ENCODE peak calls at places on chromosomes 4 and X, in nine cellular contexts. N is OCI-LY7, O is right lobe of liver, R is fibroblast of lung, Y is upper lobe of right lung, F is ovary, A is A549, V is ascending aorta, S is lower lobe of right lung. M is an unnamed sample.

GRCh38 chr4:20062054-20062453 is 189.7 kb upstream of the SLIT2 start:
- DNase-seq in Y (no peak), R (no peak), O (no peak), N (no peak), A (no peak), F (no peak), S (no peak), V (no peak), M (no peak)

GRCh38 chr4:8854866-8855265 is 16.8 kb downstream of the HMX1 start:
- DNase-seq in Y (no peak), O (no peak), V (no peak), F (no peak), S (no peak), A (no peak), R (peak; percentile 14), N (no peak), M (no peak)

GRCh38 chrX:21905209-21905735 is 35.2 kb upstream of the SMS start:
- DNase-seq in R (no peak), N (no peak), Y (no peak), F (no peak), A (no peak), O (no peak), V (no peak), S (no peak), M (no peak)

GRCh38 chr4:5361968-5362367 is 310.7 kb downstream of the STK32B start:
- DNase-seq in V (no peak), F (no peak), Y (no peak), S (no peak), R (no peak), A (no peak), O (no peak), N (peak; percentile 28), M (no peak)

GRCh38 chr4:30948653-30949052 is 228.5 kb downstream of the PCDH7 start:
- DNase-seq in O (no peak), Y (no peak), N (no peak), F (no peak), V (no peak), S (no peak), A (no peak), R (peak; percentile 75), M (no peak)

GRCh38 chr4:173328236-173328901 is 5.8 kb downstream of the HMGB2 start:
- DNase-seq in N (no peak), F (no peak), O (no peak), R (no peak), Y (no peak), A (no peak), V (no peak), S (no peak), M (no peak)

GRCh38 chr4:40843696-40844095 is 93.9 kb downstream of the NSUN7 start:
- DNase-seq in O (no peak), V (no peak), N (peak; percentile 14), A (no peak), R (no peak), F (no peak), S (no peak), Y (no peak), M (no peak)

GRCh38 chr4:158850800-158851644 is 82.2 kb downstream of the FNIP2 start:
- DNase-seq in O (no peak), S (no peak), Y (no peak), A (no peak), R (no peak), N (peak; percentile 25), V (no peak), F (no peak), M (no peak)

GRCh38 chr4:26878729-26879415 is 18.2 kb downstream of the STIM2 start:
- DNase-seq in Y (no peak), F (no peak), N (no peak), O (no peak), A (no peak), V (no peak), R (peak; percentile 55), S (no peak), M (no peak)

GRCh38 chr4:152327606-152328453 is 208.1 kb downstream of the FBXW7 start:
- DNase-seq in A (no peak), N (no peak), R (no peak), Y (no peak), F (no peak), V (no peak), O (no peak), S (no peak), M (no peak)

DNA sequence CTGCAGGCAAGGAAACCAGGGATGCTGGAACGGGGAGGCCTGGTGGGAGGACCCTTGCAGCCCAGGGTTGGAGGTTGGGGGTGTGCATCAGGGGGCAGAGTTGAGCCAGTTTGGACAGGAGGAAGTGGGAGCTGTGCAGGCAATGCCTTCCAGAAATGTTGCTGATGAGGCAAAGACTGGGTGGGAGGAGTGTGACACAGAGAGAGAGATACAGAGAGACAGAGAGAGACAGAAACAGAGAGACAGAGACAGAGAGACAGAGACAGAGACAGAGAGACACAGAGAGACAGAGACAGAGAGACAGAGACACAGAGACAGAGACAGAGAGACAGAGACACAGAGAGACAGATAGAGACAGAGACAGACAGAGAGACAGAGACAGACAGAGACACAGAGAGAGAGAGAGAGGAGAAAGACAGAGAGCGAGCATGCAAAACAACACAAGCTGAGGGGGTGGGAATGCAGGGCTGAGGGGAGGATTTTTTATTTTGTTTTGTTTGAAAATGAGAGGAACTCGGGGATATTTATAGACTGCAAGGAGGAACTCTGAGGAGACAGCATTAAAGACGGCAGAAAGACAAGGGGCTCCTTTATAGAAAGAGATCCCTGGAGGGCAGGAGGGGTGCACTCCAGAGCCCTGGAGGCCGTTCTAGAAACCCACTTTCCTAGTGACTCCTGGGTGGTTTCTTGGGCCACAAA is 1.9 kb upstream of the HAUS3 start:
- DNase-seq in A (peak; percentile 15), V (no peak), F (peak; percentile 72), Y (peak; percentile 69), O (peak; percentile 39), R (peak; percentile 29), S (peak; percentile 58), N (peak; percentile 61), M (peak; percentile 73)
- TF ChIP-seq CTCF in A (no peak), V (peak; percentile 47), F (no peak), Y (peak; percentile 34), O (peak; percentile 16), R (peak; percentile 31), S (peak; percentile 38), N (peak; percentile 78), M (peak; percentile 9)

DNA sequence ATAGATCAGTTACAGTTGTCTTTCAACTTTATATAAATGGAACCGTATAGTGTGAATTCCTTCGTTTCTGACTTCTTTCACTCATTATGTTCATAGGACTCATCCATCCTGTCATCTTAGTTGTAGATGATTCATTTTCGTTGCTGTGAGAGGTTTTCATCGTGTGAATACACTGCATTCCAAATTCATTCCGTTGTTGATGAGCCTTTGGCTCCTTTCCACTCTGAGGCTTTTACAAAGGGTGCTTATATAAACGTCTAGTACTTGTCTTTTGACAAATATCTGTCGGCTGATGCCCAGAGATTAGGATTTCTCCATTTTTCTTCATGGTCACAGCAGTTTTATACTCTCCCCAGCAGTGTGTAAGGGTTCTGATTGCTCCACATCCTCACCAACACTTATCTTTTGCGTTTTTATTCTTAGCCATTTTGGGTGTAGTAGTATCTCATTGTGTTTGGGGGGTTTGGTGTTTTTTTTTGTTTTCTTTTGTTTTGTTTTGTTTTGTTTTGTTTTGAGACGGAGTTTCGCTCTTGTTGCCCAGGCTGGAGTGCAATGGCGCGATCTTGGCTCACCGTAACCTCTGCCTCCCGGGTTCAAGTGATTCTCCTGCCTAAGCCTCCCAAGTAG is 48.6 kb downstream of the LRP2BP start:
- DNase-seq in F (no peak), V (no peak), O (no peak), Y (no peak), S (no peak), N (no peak), R (peak; percentile 92), A (no peak), M (no peak)
- H3K4me1 ChIP-seq in F (peaks cover 6% of the 10 kb centered on the region), V (peaks cover 5% of the 10 kb centered on the region), O (no peaks in the 10 kb centered on the region), Y (no peaks in the 10 kb centered on the region), S (no peaks in the 10 kb centered on the region), N (peaks cover 16% of the 10 kb centered on the region), R (no peaks in the 10 kb centered on the region), A (no peaks in the 10 kb centered on the region), M (peaks cover 7% of the 10 kb centered on the region)

GRCh38 chr4:87543835-87544461 is 14.8 kb upstream of the SPARCL1 start:
- DNase-seq in N (no peak), V (no peak), O (no peak), F (no peak), Y (no peak), S (no peak), R (peak; percentile 58), A (peak; percentile 25), M (peak; percentile 54)
- TF ChIP-seq CTCF in N (peak; percentile 16), V (peak; percentile 59), O (peak; percentile 44), F (peak; percentile 55), Y (peak; percentile 61), S (peak; percentile 51), R (peak; percentile 71), A (peak; percentile 60), M (peak; percentile 55)

DNA sequence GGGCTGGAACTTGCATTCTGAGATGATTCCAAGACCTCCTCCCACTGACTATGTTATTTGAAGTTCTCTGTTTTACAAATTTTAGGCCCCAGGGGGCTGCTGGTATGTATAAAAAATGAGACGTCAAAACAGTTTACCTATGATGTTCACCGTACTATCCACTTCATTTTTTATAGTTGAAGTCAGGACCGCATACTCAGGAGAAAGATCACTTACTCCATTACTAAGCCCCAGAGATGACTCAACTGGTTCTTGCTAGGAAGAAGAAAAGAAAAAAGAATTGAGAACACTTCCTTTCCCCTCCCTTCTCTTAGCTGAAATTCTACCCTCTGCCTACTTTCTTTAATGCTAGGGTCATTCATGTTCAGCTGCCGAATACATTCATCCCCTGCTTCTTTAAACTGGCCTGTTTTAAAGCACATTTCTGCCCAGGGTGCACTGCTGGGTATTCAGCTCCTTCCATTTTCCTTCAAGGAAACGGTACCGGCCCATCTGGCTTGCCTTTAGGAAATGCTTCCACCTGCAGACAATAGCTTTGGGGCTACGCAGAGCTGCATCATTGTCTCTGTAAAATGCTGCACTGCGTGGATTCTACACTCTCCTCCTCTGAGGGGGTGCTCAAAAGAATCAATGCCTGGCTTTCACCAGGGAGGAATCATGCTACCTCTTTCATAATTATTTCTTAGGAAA is 66.2 kb downstream of the IRF2 start:
- DNase-seq in Y (no peak), V (no peak), S (no peak), N (no peak), A (no peak), O (no peak), F (no peak), R (peak; percentile 94), M (no peak)
- H3K4me1 ChIP-seq in Y (peaks cover 26% of the 10 kb centered on the region), V (no peaks in the 10 kb centered on the region), S (peaks cover 17% of the 10 kb centered on the region), N (peaks cover 37% of the 10 kb centered on the region), A (no peaks in the 10 kb centered on the region), O (no peaks in the 10 kb centered on the region), F (peaks cover 10% of the 10 kb centered on the region), R (peaks cover 6% of the 10 kb centered on the region), M (peaks cover 17% of the 10 kb centered on the region)